ENCODE peak calls at places on chromosome 5, in five cellular contexts. F is fibroblast of pulmonary artery; P is activated CD8-positive, alpha-beta T cell treated with anti-CD3 and anti-CD28 coated beads for 36 hours; L is GM13977; C is neural progenitor cell. M is an unnamed sample.
A peak's percentile ranks its signal among the peaks of the same experiment; 100 is the strongest.

GRCh38 chr5:29309359-29309758 is 1884.1 kb upstream of the CDH6 start:
- DNase-seq in F (no peak), P (no peak), C (no peak), L (no peak), M (no peak)

GRCh38 chr5:111689576-111689975 is 67.4 kb downstream of the NREP start:
- DNase-seq in C (no peak), L (no peak), F (no peak), P (no peak), M (no peak)

GRCh38 chr5:6083311-6083941 is 294.9 kb downstream of the MED10 start:
- DNase-seq in F (no peak), P (no peak), L (no peak), C (peak; percentile 17), M (no peak)

GRCh38 chr5:32916648-32917047 is 205.5 kb downstream of the NPR3 start:
- DNase-seq in P (peak; percentile 6), C (peak; percentile 50), L (no peak), F (peak; percentile 28), M (no peak)

GRCh38 chr5:78745985-78746384 is 97.4 kb upstream of the LHFPL2 start:
- DNase-seq in C (peak; percentile 31), P (no peak), L (no peak), F (no peak), M (no peak)

GRCh38 chr5:106152569-106152968 is 1518.2 kb downstream of the EFNA5 start:
- DNase-seq in P (no peak), F (no peak), C (no peak), L (no peak), M (no peak)

GRCh38 chr5:135493406-135494180 is 41.4 kb upstream of the TIFAB start:
- DNase-seq in C (peak; percentile 54), L (no peak), F (peak; percentile 70), P (no peak), M (no peak)

GRCh38 chr5:176700239-176700847 is 53.1 kb downstream of the TSPAN17 start:
- DNase-seq in C (peak; percentile 81), L (no peak), P (peak; percentile 28), F (peak; percentile 11), M (no peak)

GRCh38 chr5:135890867-135891266 is 4.8 kb downstream of the IL9 start:
- DNase-seq in L (no peak), P (peak; percentile 67), F (no peak), C (no peak), M (no peak)

GRCh38 chr5:38994329-38994927 is 79.8 kb downstream of the RICTOR start:
- DNase-seq in C (peak; percentile 59), F (peak; percentile 82), L (peak; percentile 24), P (peak; percentile 52), M (no peak)

GRCh38 chr5:116773926-116774325 is 199.3 kb upstream of the SEMA6A start:
- DNase-seq in L (no peak), P (no peak), C (peak; percentile 80), F (no peak), M (no peak)

GRCh38 chr5:137995077-137995746 is 37.7 kb downstream of the FAM13B start:
- DNase-seq in F (peak; percentile 70), L (no peak), C (no peak), P (no peak), M (no peak)

GRCh38 chr5:35117960-35118359 is 70.2 kb upstream of the AGXT2 start:
- DNase-seq in L (peak; percentile 17), F (peak; percentile 82), C (no peak), P (no peak), M (no peak)

GRCh38 chr5:151048526-151048925 is 28.1 kb downstream of the GPX3 start:
- DNase-seq in P (no peak), F (no peak), C (peak; percentile 35), L (no peak), M (no peak)

GRCh38 chr5:21171038-21171437 is 1183.0 kb upstream of the CDH18 start:
- DNase-seq in C (no peak), F (no peak), P (no peak), L (no peak), M (no peak)

GRCh38 chr5:94326579-94326978 is 291.8 kb downstream of the KIAA0825 start:
- DNase-seq in L (no peak), C (no peak), F (no peak), P (no peak), M (no peak)

GRCh38 chr5:170169996-170170395 is 62.8 kb upstream of the C5orf58 start:
- DNase-seq in F (no peak), P (no peak), L (no peak), C (no peak), M (no peak)

GRCh38 chr5:636951-637350 is 24.8 kb downstream of the CEP72 start:
- DNase-seq in C (no peak), F (no peak), P (no peak), L (no peak), M (no peak)

GRCh38 chr5:78367318-78367991 is 7.0 kb downstream of the SCAMP1 start:
- DNase-seq in L (no peak), P (peak; percentile 12), C (no peak), F (no peak), M (no peak)

GRCh38 chr5:68994645-68995044 is 99.2 kb upstream of the SLC30A5 start:
- DNase-seq in C (no peak), L (peak; percentile 43), F (no peak), P (no peak), M (no peak)

GRCh38 chr5:19927919-19928318 is 60.1 kb downstream of the CDH18 start:
- DNase-seq in C (peak; percentile 28), F (no peak), P (no peak), L (no peak), M (no peak)

GRCh38 chr5:40383719-40384651 is 295.7 kb upstream of the PTGER4 start:
- DNase-seq in F (peak; percentile 64), L (no peak), C (no peak), P (peak; percentile 50), M (no peak)

GRCh38 chr5:151022511-151023018 is 2.2 kb downstream of the GPX3 start:
- DNase-seq in L (no peak), C (no peak), P (no peak), F (peak; percentile 63), M (no peak)

GRCh38 chr5:36756848-36757247 is 119.7 kb upstream of the NIPBL start:
- DNase-seq in C (no peak), F (no peak), L (no peak), P (no peak), M (no peak)

GRCh38 chr5:139611703-139612584 is 36.2 kb upstream of the CXXC5 start:
- DNase-seq in L (peak; percentile 20), F (peak; percentile 45), P (peak; percentile 23), C (no peak), M (no peak)

GRCh38 chr5:180439911-180440769 is 54.0 kb upstream of the CNOT6 start:
- DNase-seq in F (no peak), C (peak; percentile 51), P (no peak), L (no peak), M (no peak)
- TF ChIP-seq CTCF in F (no peak), C (peak; percentile 41), P (no peak), L (no peak), M (no peak)

GRCh38 chr5:37834542-37835399 is 5.1 kb downstream of the GDNF start:
- DNase-seq in L (peak; percentile 32), F (no peak), P (no peak), C (peak; percentile 70), M (peak; percentile 74)
- TF ChIP-seq CTCF in L (no peak), F (no peak), P (no peak), C (no peak), M (no peak)

DNA sequence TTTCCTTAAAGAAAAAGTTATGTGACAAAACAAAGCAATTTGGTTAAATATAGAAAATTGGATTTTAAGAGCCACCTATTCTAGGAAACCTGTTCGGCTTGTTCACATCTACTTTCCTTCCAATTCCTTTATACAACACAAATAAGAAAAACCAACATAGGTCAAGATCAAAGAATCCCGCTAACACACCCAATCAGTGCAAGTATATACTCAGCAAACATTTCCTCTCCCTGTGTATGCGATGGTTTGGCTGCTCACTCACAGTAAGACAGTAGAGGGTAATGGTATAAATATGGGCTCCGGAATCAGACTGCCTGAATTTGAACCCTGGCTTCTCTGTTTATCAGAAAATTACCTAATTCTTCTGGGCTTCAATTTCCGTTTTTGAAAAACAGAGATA is 757.5 kb upstream of the ZNF608 start:
- DNase-seq in L (no peak), F (no peak), P (no peak), C (no peak), M (no peak)
- TF ChIP-seq CTCF in L (no peak), F (no peak), P (no peak), C (no peak), M (no peak)

GRCh38 chr5:102226321-102226720 is 69.8 kb downstream of the SLCO4C1 start:
- DNase-seq in L (no peak), F (no peak), C (no peak), P (no peak), M (no peak)

GRCh38 chr5:102221949-102222348 is 74.1 kb downstream of the SLCO4C1 start:
- DNase-seq in F (no peak), L (no peak), P (no peak), C (no peak), M (no peak)

GRCh38 chr5:102222772-102223171 is 73.3 kb downstream of the SLCO4C1 start:
- DNase-seq in P (no peak), F (no peak), L (no peak), C (no peak), M (no peak)

GRCh38 chr5:102218159-102218558 is 77.9 kb downstream of the SLCO4C1 start:
- DNase-seq in F (no peak), P (no peak), L (no peak), C (no peak), M (no peak)

DNA sequence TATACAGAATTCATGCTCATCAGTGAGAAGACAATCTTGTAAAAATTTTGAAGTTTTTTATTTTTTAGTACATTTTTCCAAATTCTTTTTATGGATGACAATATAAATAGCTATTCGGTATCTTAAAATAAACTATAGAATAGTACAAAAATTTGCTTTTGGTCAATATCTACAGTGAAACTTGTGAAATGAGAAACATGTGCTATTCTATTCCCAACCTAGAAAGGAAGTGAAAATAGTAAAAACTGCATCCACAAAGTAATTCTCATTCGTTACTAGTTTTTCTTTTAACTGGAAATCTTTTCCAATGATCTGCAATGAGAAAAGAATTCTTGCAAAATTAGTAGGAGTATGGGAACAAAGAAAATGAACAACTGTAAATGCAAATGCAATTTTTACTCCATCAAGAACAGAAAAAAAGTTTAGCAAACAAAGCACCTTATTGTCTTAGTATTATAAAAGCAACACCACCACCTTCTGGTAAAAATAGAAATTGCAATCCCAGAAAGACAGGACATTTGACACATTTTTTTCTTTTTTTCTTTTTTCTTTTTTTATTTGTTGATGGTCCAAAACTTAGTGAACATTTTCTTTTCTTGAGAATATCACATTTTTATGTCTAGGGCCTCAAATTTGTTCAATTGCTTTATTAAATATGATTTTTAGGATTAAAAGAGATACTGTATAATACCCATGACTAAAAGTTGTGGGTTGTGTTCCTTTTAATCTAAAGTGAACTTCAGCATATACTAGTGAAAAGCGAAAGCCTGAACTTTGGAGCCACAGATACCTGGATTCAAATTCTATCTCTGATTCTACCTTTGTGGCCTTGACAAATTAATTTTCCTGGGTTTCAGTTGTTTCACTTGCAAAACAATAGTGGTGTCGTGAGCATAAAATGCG is 72.3 kb downstream of the SLCO4C1 start:
- DNase-seq in C (peak; percentile 64), P (no peak), F (peak; percentile 44), L (peak; percentile 11), M (no peak)
- TF ChIP-seq CTCF in C (peak; percentile 84), P (peak; percentile 86), F (peak; percentile 52), L (peak; percentile 60), M (peak; percentile 32)

M was measured in sigmoid colon.